ENCODE peak calls at places on chromosomes 13 and 19, in six cellular contexts. A, N, P, B, Q and F are unnamed samples.

GRCh38 chr19:55467236-55468053 is 2.9 kb upstream of the C19orf85 start:
- DNase-seq in P (no peak), A (peak; percentile 94), Q (peak; percentile 75), B (peak; percentile 77), N (peak; percentile 75), F (peak; percentile 84)

GRCh38 chr13:99717959-99718674 is 216.8 kb downstream of the TM9SF2 start:
- DNase-seq in B (no peak), N (no peak), Q (no peak), P (no peak), A (no peak), F (no peak)

GRCh38 chr19:55642153-55643002 is 1.1 kb upstream of the ZNF581 start:
- DNase-seq in B (no peak), N (peak; percentile 39), A (peak; percentile 61), P (no peak), Q (peak; percentile 51), F (peak; percentile 72)

GRCh38 chr13:38348890-38349289 is 761 bp upstream of the UFM1 start:
- DNase-seq in Q (peak; percentile 8), P (no peak), A (no peak), B (no peak), N (no peak), F (no peak)

GRCh38 chr13:106052200-106052767 is 483.2 kb downstream of the EFNB2 start:
- DNase-seq in B (no peak), Q (no peak), N (no peak), P (no peak), A (no peak), F (no peak)

GRCh38 chr13:113053801-113054604 is 51.6 kb upstream of the F7 start:
- DNase-seq in A (no peak), Q (no peak), B (no peak), P (no peak), N (no peak), F (no peak)

GRCh38 chr19:33419763-33420080 is 46.2 kb downstream of the CEBPG start:
- DNase-seq in Q (no peak), B (peak; percentile 76), N (no peak), P (no peak), A (peak; percentile 79), F (no peak)

GRCh38 chr13:71285700-71286099 is 581.3 kb downstream of the DACH1 start:
- DNase-seq in Q (no peak), A (no peak), B (no peak), N (no peak), P (no peak), F (no peak)

GRCh38 chr13:65985632-65986031 is 1244.5 kb downstream of the PCDH9 start:
- DNase-seq in B (no peak), A (peak; percentile 69), P (no peak), Q (no peak), N (no peak), F (no peak)

GRCh38 chr13:77696006-77696862 is 1.3 kb upstream of the SLAIN1 start:
- DNase-seq in B (peak; percentile 5), Q (no peak), N (no peak), A (no peak), P (no peak), F (no peak)

GRCh38 chr19:1422360-1422759 is 15.0 kb downstream of the DAZAP1 start:
- DNase-seq in B (no peak), A (no peak), Q (no peak), N (no peak), P (no peak), F (no peak)
- TF ChIP-seq POLR2AphosphoS5 in B (no peak), A (no peak), Q (no peak), N (no peak), P (no peak), F (peak; percentile 26)

DNA sequence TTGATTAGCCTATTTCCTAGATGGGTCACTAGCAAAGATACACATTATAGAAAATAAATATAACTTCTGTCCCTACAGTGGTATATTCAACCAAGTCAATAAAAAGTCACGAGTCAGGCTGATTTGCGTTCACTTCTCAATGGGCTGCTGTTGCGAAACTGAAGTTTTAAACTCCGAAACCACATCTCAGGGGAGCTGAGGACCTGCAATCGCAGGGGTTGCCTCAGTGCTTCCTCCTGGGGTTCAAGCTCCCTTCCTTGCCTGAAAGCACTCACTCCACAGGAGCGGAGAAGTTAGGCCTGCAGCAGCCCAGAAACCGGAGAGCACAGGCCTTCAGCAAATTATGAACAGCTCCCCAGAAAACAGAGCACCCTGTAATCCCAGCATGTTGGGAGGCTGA is 39.6 kb downstream of the RAB20 start:
- DNase-seq in P (no peak), A (no peak), B (no peak), N (no peak), Q (no peak), F (peak; percentile 69)
- H3K4me1 ChIP-seq in P (peaks cover 4% of the 10 kb centered on the region), A (peaks cover 3% of the 10 kb centered on the region), B (peaks cover 13% of the 10 kb centered on the region), N (peaks cover 51% of the 10 kb centered on the region), Q (peaks cover 43% of the 10 kb centered on the region), F (peaks cover 34% of the 10 kb centered on the region)

DNA sequence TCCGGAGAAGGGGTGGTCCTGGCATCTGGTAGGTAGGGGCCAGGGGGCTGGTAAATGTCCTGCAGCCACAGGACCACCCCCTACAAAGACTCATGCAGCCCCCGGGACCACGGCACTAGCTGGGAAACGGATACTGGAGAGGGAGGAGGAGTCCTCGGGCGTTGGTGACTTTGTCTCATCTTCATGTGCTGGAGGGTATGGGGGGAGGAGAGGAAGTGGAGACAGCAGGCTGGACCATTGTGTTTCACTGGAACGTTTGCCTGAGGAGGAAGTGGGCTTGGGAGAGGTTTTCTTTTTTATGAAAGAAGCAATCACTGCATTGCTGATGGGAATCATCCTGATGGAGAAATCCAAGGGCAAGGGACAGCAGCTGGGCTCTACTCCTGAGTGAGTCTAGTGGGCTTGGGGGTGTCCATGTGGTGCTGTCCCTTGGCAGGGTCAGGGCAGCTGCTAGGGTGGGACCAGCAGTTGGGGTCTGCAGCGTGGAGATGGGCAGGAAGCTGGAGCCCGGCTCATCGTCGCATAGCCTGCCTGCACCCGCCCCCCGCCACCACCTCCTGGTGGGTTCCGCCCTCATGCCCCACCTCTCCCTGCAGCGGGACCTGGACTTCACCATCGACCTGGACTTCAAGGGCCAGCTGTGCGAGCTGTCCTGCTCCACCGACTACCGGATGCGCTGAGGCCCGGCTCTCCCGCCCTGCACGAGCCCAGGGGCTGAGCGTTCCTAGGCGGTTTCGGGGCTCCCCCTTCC is 1.7 kb upstream of the ADM5 start:
- DNase-seq in A (no peak), B (no peak), P (no peak), Q (no peak), N (no peak), F (no peak)
- TF ChIP-seq POLR2AphosphoS5 in A (peak; percentile 60), B (no peak), P (no peak), Q (no peak), N (no peak), F (no peak)

DNA sequence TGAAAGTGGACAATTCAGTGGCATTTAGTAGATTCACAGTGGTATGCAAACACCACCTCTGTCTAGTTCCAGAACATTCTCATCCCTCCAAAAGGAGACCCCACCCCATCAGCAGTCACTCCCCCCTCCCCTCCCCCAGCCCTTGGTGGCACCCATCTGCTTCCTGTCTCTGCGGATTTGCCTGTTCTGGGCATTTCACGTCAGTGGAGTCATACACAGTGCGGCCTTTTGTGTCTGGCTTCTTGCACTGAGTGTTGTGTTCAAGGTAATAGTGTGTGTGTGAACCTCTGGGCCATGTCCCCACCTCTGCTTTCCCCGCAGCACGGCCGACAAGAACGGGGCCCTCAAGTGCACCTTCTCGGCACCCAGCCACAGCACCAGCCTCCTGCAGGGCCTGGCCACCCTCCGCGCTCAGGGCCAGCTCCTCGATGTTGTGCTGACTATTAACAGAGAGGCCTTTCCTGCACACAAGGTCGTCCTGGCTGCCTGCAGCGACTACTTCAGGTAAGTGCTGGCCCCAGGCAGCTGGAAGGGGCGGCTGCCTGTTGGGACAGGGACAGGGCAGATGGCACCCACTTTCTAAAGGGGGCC is 19.4 kb upstream of the CRTC1 start:
- DNase-seq in B (no peak), Q (no peak), A (no peak), N (no peak), P (no peak), F (no peak)
- H3K4me1 ChIP-seq in B (peaks cover 3% of the 10 kb centered on the region), Q (no peaks in the 10 kb centered on the region), A (peaks cover 4% of the 10 kb centered on the region), N (no peaks in the 10 kb centered on the region), P (no peaks in the 10 kb centered on the region), F (peaks cover 48% of the 10 kb centered on the region)

DNA sequence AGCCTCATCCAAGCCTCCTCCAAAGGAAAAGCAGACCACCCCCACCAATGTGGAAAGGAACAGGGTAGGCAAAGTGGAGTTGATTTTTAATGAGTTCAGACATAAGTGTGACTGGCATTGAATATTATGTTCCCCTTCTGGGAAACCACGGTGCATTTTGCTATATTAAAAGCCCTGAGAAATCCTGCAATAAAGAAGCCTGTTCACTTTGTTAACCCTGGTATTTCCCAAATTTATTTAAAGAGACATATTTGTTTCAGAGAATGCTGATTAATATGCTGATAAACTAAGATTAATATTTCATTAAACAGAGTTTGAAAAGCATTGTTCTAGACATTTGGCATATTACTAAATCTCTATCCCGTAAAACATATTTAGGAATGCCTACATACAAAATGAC is 151.4 kb downstream of the FGF14 start:
- DNase-seq in Q (no peak), N (no peak), A (no peak), B (no peak), P (no peak), F (no peak)
- TF ChIP-seq POLR2AphosphoS5 in Q (no peak), N (no peak), A (no peak), B (no peak), P (no peak), F (no peak)

GRCh38 chr19:29672319-29672932 is 7.2 kb downstream of the PLEKHF1 start:
- DNase-seq in P (no peak), Q (no peak), N (no peak), A (no peak), B (no peak), F (peak; percentile 52)
- H3K4me1 ChIP-seq in P (peaks cover 52% of the 10 kb centered on the region), Q (peaks cover 5% of the 10 kb centered on the region), N (peaks cover 43% of the 10 kb centered on the region), A (peaks cover 15% of the 10 kb centered on the region), B (peaks cover 16% of the 10 kb centered on the region), F (peaks cover 57% of the 10 kb centered on the region)

DNA sequence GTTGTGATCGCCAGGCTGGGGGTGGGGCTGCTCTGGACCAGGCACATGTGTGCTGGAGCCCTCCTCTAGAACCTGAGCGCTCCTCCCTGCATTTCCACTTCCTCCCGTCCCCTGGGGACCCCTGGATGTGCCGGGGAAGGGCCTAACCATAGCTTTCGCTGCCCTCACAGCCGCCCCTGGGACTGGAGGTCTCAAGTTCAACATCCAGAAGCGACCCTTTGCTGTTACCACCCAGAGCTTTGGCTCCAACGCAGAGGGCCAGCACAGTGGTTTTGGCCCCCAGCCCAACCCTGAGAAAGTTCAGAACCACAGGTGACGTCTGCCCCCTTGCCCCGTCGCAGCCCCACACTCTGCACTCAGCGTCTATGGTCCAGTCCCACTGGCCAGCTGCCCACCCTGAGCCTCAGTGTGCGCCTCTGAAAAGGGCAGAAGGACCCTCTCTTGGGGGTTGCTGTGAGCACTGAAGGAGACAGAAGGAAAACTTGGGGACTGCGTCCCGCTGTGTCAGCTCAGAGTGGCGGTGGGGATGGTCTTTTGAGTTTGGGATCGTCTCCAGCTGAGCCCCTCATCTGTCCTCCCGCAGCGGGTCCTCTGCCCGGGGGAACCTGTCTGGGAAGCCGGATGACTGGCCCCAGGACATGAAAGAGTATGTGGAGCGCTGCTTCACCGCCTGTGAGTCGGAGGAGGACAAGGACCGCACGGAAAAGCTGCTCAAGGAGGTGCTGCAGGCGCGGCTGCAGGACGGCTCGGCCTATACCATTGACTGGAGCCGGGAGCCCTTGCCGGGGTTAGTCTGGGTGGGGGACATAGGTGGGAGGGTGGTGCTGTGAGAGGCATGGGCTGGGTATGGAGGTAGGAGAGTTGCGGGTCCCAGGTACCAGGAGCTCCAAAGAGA is 6.0 kb downstream of the LENG8 start:
- DNase-seq in N (no peak), A (no peak), P (no peak), Q (no peak), B (no peak), F (no peak)
- TF ChIP-seq POLR2AphosphoS5 in N (no peak), A (no peak), P (no peak), Q (no peak), B (no peak), F (no peak)